ENCODE peak calls at places on chromosomes 13 and 19, in seven cellular contexts. C is CD8-positive, alpha-beta T cell; U is lower lobe of right lung; F is glutamatergic neuron; X is retinal pigment epithelial cell; E is tibial nerve; N is A549. V is an unnamed sample.

GRCh38 chr13:106372199-106373160 is 163.0 kb downstream of the EFNB2 start:
- DNase-seq in C (no peak), F (no peak), U (no peak), E (no peak), N (no peak), X (no peak), V (no peak)

GRCh38 chr19:31568724-31569123 is 219.5 kb upstream of the TSHZ3 start:
- DNase-seq in N (no peak), E (no peak), F (no peak), U (no peak), X (no peak), C (no peak), V (no peak)

GRCh38 chr19:47283405-47284059 is 8.8 kb downstream of the INAFM1 start:
- DNase-seq in C (no peak), U (no peak), X (no peak), E (no peak), N (no peak), F (no peak), V (no peak)

GRCh38 chr13:109345433-109345941 is 440.9 kb downstream of the IRS2 start:
- DNase-seq in U (no peak), N (no peak), C (no peak), E (no peak), F (no peak), X (peak), V (no peak)

GRCh38 chr13:33355470-33355869 is 69.9 kb upstream of the STARD13 start:
- DNase-seq in N (no peak), X (no peak), U (no peak), F (no peak), C (no peak), E (no peak), V (no peak)

GRCh38 chr13:111049791-111050538 is 65.1 kb upstream of the ARHGEF7 start:
- DNase-seq in X (no peak), U (no peak), F (no peak), N (no peak), E (peak), C (no peak), V (no peak)

GRCh38 chr19:16458391-16459128 is 13.2 kb downstream of the EPS15L1 start:
- DNase-seq in F (no peak), C (no peak), U (no peak), N (no peak), X (no peak), E (no peak), V (no peak)

GRCh38 chr19:18046066-18046718 is 38.2 kb downstream of the ARRDC2 start:
- DNase-seq in N (no peak), E (no peak), X (peak), C (no peak), U (no peak), F (no peak), V (peak)

GRCh38 chr19:6723108-6723618 is 2.7 kb upstream of the C3 start:
- DNase-seq in C (no peak), E (no peak), F (no peak), X (peak), N (peak), U (peak), V (no peak)

GRCh38 chr19:736125-736524 is 14.8 kb upstream of the MISP start:
- DNase-seq in X (no peak), C (no peak), E (no peak), U (no peak), F (no peak), N (no peak), V (no peak)

GRCh38 chr13:97028441-97029299 is 34.4 kb upstream of the OXGR1 start:
- DNase-seq in F (peak), E (peak), N (peak), U (no peak), X (no peak), C (peak), V (peak)

GRCh38 chr13:100673831-100674362 is 698 bp downstream of the TMTC4 start:
- DNase-seq in X (peak), E (no peak), U (peak), F (no peak), N (peak), C (peak), V (peak)

GRCh38 chr19:4587527-4587926 is 28.0 kb upstream of the SEMA6B start:
- DNase-seq in U (no peak), E (no peak), C (no peak), F (no peak), X (no peak), N (no peak), V (no peak)

GRCh38 chr13:110546933-110547332 is 14.6 kb downstream of the RAB20 start:
- DNase-seq in N (peak), E (peak), F (no peak), C (no peak), U (peak), X (no peak), V (no peak)

GRCh38 chr13:31011193-31011860 is 78.9 kb downstream of the TEX26 start:
- DNase-seq in E (no peak), N (no peak), C (no peak), X (no peak), U (no peak), F (no peak), V (no peak)

GRCh38 chr13:20188649-20189553 is 3.8 kb downstream of the GJB2 start:
- DNase-seq in F (peak), E (no peak), X (no peak), U (peak), N (no peak), C (no peak), V (peak)
- TF ChIP-seq CTCF in F (no peak), E (no peak), X (peak), U (no peak), N (no peak), C (no peak), V (peak)

DNA sequence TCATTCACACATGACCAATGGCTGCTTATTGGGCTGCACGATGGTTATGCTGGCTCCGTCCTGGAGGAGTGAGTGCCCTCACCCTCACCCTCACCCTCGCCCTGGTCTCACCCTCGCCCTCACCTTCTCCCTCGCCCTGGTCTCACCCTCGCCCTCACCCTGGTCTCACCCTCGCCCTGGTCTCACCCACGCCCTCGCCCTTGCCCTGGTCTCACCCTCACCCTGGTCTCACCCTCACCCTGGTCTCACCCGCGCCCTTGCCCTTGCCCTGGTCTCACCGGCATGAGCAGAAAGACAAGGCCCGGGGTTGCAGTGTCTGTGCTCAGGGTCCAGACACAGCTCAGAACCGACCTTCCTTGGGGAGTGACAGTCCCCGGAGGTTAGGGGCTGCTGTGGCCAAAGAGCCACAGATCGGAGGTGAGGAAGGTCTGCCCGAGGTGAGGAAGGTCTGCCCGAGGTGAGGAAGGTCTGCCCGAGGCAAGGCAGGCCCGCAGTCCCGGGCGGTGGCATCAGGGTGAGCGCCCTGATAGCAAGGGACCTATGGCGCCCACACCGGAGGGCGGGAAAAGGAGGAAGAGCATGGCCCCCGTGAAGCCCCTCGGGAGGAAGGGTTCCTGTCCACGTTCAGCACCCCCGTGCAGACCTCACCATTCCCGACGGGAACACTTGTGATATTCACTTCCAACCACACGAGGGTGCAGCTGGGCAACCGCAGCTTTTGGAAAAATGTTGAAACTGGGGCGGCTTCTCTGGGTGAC is 65.6 kb downstream of the MCF2L start:
- DNase-seq in U (no peak), N (peak), X (no peak), C (no peak), F (peak), E (no peak), V (peak)
- TF ChIP-seq CTCF in U (peak), N (peak), X (peak), C (no peak), F (peak), E (peak), V (peak)

GRCh38 chr13:53405616-53406015 is 377.0 kb downstream of the OLFM4 start:
- DNase-seq in C (no peak), X (no peak), N (no peak), F (peak), E (no peak), U (no peak), V (no peak)
- TF ChIP-seq CTCF in C (no peak), X (no peak), N (no peak), F (no peak), E (no peak), U (no peak), V (peak)

DNA sequence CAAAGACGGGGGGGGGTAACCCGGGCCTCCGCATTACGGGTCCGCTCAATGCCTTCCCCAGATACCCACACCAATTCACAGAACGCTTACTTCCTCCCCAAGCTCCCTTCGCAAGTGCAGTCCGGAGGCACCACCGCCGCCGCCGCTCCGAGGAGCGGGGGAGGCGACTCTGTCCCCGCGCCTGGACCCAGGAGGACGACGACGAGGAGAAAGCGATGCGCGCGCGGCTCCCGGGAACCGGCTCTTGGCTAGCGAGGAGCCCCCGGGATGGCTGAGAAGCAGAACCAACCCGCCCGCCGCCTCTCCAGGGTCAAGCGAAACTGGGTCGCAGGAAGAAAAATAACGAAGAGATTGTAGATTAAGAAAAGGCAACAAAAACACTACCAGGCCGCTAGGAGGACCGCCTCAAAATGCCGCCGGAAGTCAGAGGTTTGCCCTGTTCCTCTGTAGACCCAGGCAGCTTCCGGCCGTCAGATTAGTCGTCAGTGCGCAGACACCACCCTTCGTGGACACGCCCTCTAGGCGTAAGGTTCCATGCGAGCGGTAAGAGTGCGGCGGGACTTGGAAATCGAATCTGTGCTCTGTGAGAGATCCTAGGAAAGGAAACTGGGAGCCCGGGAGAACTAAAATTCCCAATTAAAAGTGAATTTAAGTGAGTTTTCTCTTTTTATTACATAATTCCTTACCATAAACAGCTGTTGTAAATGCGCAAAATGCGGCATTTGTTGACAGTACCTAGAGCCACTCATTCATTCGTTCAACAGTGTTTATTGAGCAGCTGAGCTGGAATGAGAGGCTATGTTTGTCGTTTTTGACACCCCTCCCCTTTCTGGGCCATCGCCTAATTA is at the start of gene ZC3H13:
- DNase-seq in F (peak), C (peak), E (peak), N (peak), U (peak), X (peak), V (peak)
- TF ChIP-seq CTCF in F (peak), C (peak), E (peak), N (no peak), U (peak), X (peak), V (peak)

GRCh38 chr13:51589793-51590192 is 5.5 kb downstream of the WDFY2 start:
- DNase-seq in C (no peak), X (no peak), N (no peak), F (no peak), U (no peak), E (no peak), V (no peak)

GRCh38 chr13:51590231-51590630 is 6.0 kb downstream of the WDFY2 start:
- DNase-seq in X (no peak), U (no peak), F (no peak), E (no peak), C (no peak), N (no peak), V (no peak)

GRCh38 chr13:51594432-51594831 is 10.2 kb downstream of the WDFY2 start:
- DNase-seq in C (no peak), E (no peak), F (no peak), X (no peak), U (no peak), N (no peak), V (no peak)

GRCh38 chr13:51588406-51588949 is 4.2 kb downstream of the WDFY2 start:
- DNase-seq in X (no peak), E (no peak), F (no peak), U (no peak), N (no peak), C (no peak), V (no peak)

DNA sequence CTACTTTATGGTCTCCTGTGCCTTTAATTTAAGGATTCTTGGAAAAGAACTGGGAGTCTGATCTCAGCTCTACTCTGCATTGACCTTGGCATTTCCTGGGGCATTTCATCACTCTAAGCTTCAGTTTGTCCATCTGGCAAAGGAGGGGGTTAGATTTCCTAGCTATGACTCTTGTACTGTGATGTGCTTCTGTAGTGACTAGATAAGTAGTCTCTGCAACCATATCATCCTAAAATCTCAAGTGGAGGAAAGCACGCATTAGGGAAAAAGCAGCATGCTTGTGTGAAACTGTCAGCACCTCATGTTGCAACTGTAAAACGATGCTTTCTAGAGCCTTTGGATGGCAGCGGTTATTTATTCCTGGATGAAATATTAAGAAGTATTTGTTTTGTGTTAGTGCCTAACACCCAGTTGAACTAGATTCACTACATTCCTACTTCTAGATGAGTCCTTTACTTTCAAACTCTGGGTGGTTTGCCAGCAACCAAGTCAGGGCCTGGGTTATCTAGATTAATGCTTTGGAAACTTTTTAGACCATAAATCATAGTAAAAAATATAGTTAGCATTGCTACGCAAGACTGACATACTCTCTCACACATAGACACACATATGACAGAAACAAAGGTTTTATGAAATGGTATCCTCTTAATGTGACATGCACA is 6.8 kb downstream of the WDFY2 start:
- DNase-seq in N (peak), U (no peak), E (no peak), C (no peak), X (no peak), F (no peak), V (peak)
- TF ChIP-seq CTCF in N (no peak), U (no peak), E (no peak), C (no peak), X (peak), F (no peak), V (no peak)

V was measured in WERI-Rb-1.